ENCODE peak calls at places on chromosomes 7 and 10, in four cellular contexts. U, R, N and G are unnamed samples.

GRCh38 chr7:1942026-1942703 is 272.1 kb downstream of the ELFN1 start:
- DNase-seq in U (no peak), N (no peak), R (no peak), G (no peak)

GRCh38 chr10:116127296-116127695 is 145.7 kb downstream of the GFRA1 start:
- DNase-seq in U (no peak), R (no peak), N (no peak), G (no peak)

GRCh38 chr10:25666276-25666675 is 267.8 kb upstream of the MYO3A start:
- DNase-seq in N (peak), R (no peak), U (no peak), G (no peak)

GRCh38 chr10:47225186-47225927 is 74.6 kb upstream of the GDF10 start:
- DNase-seq in U (no peak), R (no peak), N (no peak), G (no peak)

GRCh38 chr10:95531041-95531809 is 29.9 kb downstream of the SORBS1 start:
- DNase-seq in U (no peak), N (no peak), R (no peak), G (no peak)

GRCh38 chr10:104582604-104582951 is 58.5 kb upstream of the SORCS3 start:
- DNase-seq in N (no peak), R (no peak), U (no peak), G (no peak)

GRCh38 chr7:128673571-128673970 is 1.5 kb downstream of the GARIN1A start:
- DNase-seq in U (no peak), R (no peak), N (no peak), G (no peak)

GRCh38 chr10:79472951-79473350 is 27.5 kb upstream of the ZCCHC24 start:
- DNase-seq in R (no peak), N (no peak), U (no peak), G (peak)

GRCh38 chr10:16519250-16519907 is 2.3 kb downstream of the C1QL3 start:
- DNase-seq in R (no peak), U (no peak), N (no peak), G (no peak)

GRCh38 chr7:30752484-30752883 is 549 bp downstream of the INMT start:
- DNase-seq in N (no peak), U (no peak), R (no peak), G (no peak)

GRCh38 chr7:1666251-1666778 is 3.8 kb upstream of the ELFN1 start:
- DNase-seq in R (peak), U (no peak), N (no peak), G (peak)

GRCh38 chr7:38863609-38864291 is 45.2 kb downstream of the VPS41 start:
- DNase-seq in N (no peak), U (peak), R (no peak), G (no peak)

GRCh38 chr10:50216894-50217293 is 34.4 kb downstream of the ASAH2 start:
- DNase-seq in U (peak), N (no peak), R (no peak), G (peak)

GRCh38 chr10:1185911-1186692 is 129.9 kb downstream of the WDR37 start:
- DNase-seq in U (no peak), N (no peak), R (no peak), G (no peak)

GRCh38 chr7:25940086-25940906 is 211.7 kb upstream of the NFE2L3 start:
- DNase-seq in R (no peak), U (no peak), N (no peak), G (peak)